ENCODE peak calls at places on chromosomes 13 and 19, in four cellular contexts. M is A549, B is GM12878, P is HepG2. Z is an unnamed sample.

GRCh38 chr13:98405690-98406344 is 171.1 kb downstream of the STK24 start:
- DNase-seq in M (no peak), B (no peak), P (peak; percentile 5), Z (no peak)

GRCh38 chr19:40223135-40223822 is 3.2 kb downstream of the CCNP start:
- DNase-seq in B (no peak), P (no peak), M (no peak), Z (no peak)

GRCh38 chr19:11766597-11767591 is at the start of gene ZNF441:
- DNase-seq in B (peak; percentile 83), P (peak; percentile 94), M (peak; percentile 1), Z (peak; percentile 96)

GRCh38 chr13:98269386-98269785 is 92.3 kb upstream of the RNF113B start:
- DNase-seq in B (no peak), P (peak; percentile 87), M (no peak), Z (no peak)

GRCh38 chr13:101325423-101325822 is 90.9 kb downstream of the NALCN start:
- DNase-seq in P (no peak), M (no peak), B (no peak), Z (no peak)

GRCh38 chr13:44211753-44212152 is 161.9 kb upstream of the SERP2 start:
- DNase-seq in M (no peak), B (no peak), P (no peak), Z (no peak)

GRCh38 chr13:75687145-75687763 is 51.1 kb downstream of the LMO7 start:
- DNase-seq in P (peak; percentile 46), M (peak; percentile 54), B (no peak), Z (peak; percentile 9)

GRCh38 chr13:70732611-70733010 is 624.4 kb upstream of the KLHL1 start:
- DNase-seq in P (no peak), M (no peak), B (no peak), Z (no peak)

GRCh38 chr19:49333426-49334288 is 1.5 kb upstream of the CD37 start:
- DNase-seq in B (peak; percentile 84), M (no peak), P (no peak), Z (no peak)

GRCh38 chr13:26469602-26470001 is 87.9 kb upstream of the WASF3 start:
- DNase-seq in B (no peak), M (no peak), P (no peak), Z (no peak)

GRCh38 chr13:95494082-95494681 is 58.3 kb upstream of the CLDN10 start:
- DNase-seq in M (peak; percentile 75), B (no peak), P (peak; percentile 55), Z (peak; percentile 57)

GRCh38 chr13:47908200-47908902 is 92.7 kb downstream of the SUCLA2 start:
- DNase-seq in P (peak; percentile 89), B (no peak), M (no peak), Z (no peak)

GRCh38 chr19:42115705-42116104 is 16.5 kb downstream of the POU2F2 start:
- DNase-seq in B (no peak), P (no peak), M (no peak), Z (no peak)

GRCh38 chr19:4877753-4878490 is 10.5 kb upstream of the PLIN3 start:
- DNase-seq in P (no peak), M (no peak), B (no peak), Z (no peak)

GRCh38 chr13:72891423-72891822 is 109.5 kb downstream of the PIBF1 start:
- DNase-seq in M (no peak), B (no peak), P (no peak), Z (no peak)

GRCh38 chr19:10052602-10053360 is 33.3 kb upstream of the SHFL start:
- DNase-seq in M (no peak), P (no peak), B (no peak), Z (no peak)

GRCh38 chr19:13051581-13052165 is 51.0 kb downstream of the LYL1 start:
- DNase-seq in M (peak; percentile 14), B (no peak), P (peak; percentile 54), Z (peak; percentile 92)

GRCh38 chr13:66296328-66296727 is 933.8 kb downstream of the PCDH9 start:
- DNase-seq in B (no peak), M (no peak), P (no peak), Z (no peak)

GRCh38 chr13:35953537-35954206 is 177.5 kb downstream of the DCLK1 start:
- DNase-seq in B (no peak), M (peak; percentile 48), P (peak; percentile 12), Z (peak; percentile 13)

GRCh38 chr13:33518442-33518841 is 232.9 kb upstream of the STARD13 start:
- DNase-seq in B (no peak), M (no peak), P (no peak), Z (no peak)

GRCh38 chr13:50126378-50127016 is 111.3 kb downstream of the KCNRG start:
- DNase-seq in M (peak; percentile 62), B (no peak), P (peak; percentile 27), Z (no peak)

GRCh38 chr19:34314437-34315313 is 50.3 kb upstream of the GPI start:
- DNase-seq in P (no peak), B (peak; percentile 32), M (no peak), Z (no peak)

GRCh38 chr13:26628706-26629105 is 71.2 kb downstream of the WASF3 start:
- DNase-seq in P (peak; percentile 28), B (no peak), M (peak; percentile 14), Z (peak; percentile 9)

GRCh38 chr19:15243236-15243957 is 11.1 kb upstream of the EPHX3 start:
- DNase-seq in M (no peak), B (no peak), P (no peak), Z (no peak)

GRCh38 chr13:49563513-49563912 is 21.8 kb downstream of the RCBTB1 start:
- DNase-seq in B (no peak), M (no peak), P (no peak), Z (no peak)

GRCh38 chr19:9406798-9407352 is 28.5 kb downstream of the ZNF266 start:
- DNase-seq in P (no peak), M (peak; percentile 76), B (no peak), Z (peak; percentile 78)

GRCh38 chr19:15331419-15332310 is 674 bp downstream of the BRD4 start:
- DNase-seq in M (peak; percentile 60), P (no peak), B (no peak), Z (peak; percentile 74)

GRCh38 chr13:94014461-94014860 is 465.0 kb downstream of the DCT start:
- DNase-seq in M (no peak), B (no peak), P (no peak), Z (no peak)

GRCh38 chr13:94020833-94021232 is 458.6 kb downstream of the DCT start:
- DNase-seq in B (no peak), M (no peak), P (no peak), Z (no peak)

GRCh38 chr13:94020426-94020825 is 459.1 kb downstream of the DCT start:
- DNase-seq in P (no peak), B (no peak), M (no peak), Z (no peak)
- TF ChIP-seq SMC3 in P (no peak), B (no peak), M (no peak), Z (no peak)

GRCh38 chr19:44757057-44757734 is 8.7 kb downstream of the BCL3 start:
- DNase-seq in M (no peak), B (no peak), P (no peak), Z (peak; percentile 55)

GRCh38 chr19:44757735-44758505 is 9.4 kb downstream of the BCL3 start:
- DNase-seq in M (no peak), P (no peak), B (no peak), Z (no peak)

GRCh38 chr19:44758596-44758995 is 10.1 kb downstream of the BCL3 start:
- DNase-seq in M (peak; percentile 76), P (no peak), B (no peak), Z (peak; percentile 27)

GRCh38 chr19:44762033-44762432 is 13.5 kb downstream of the BCL3 start:
- DNase-seq in B (no peak), P (no peak), M (peak; percentile 52), Z (no peak)

DNA sequence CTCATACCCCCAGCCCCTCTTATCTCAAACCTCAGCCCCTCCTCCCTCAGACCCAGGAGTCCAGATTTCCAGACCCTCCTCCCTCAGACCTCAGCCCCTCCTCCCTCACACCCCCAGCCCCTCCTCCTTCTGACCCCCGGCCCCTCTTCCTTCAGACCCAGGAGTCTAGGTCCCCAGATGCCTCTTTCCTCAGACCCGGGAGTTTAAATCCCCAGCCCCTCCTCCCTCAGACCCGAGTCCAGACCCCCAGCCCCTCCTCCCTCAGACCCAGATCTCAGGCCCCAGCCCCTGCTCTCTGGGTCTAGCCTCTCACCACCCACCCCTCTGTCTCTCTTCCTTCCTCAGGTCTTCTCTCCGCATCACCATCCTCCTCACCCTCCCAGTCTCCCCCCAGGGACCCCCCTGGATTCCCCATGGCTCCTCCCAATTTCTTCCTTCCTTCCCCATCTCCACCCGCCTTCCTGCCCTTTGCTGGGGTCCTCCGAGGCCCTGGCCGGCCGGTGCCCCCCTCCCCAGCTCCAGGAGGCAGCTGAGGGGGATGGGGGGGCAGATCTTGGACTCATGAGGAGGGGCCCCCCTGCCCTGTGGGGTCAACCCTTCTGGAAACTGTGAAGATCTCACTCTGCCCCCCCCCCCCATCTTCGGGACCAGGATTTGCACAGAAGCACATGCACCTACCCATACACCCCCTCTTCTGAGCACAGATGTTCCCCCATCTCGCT is 10.7 kb downstream of the BCL3 start:
- DNase-seq in M (no peak), P (no peak), B (no peak), Z (no peak)
- TF ChIP-seq POLR2AphosphoS2 in M (no peak), P (no peak), B (no peak), Z (no peak)

GRCh38 chr19:47729799-47730520 is 15.4 kb upstream of the NOP53 start:
- DNase-seq in P (peak; percentile 57), B (no peak), M (peak; percentile 93), Z (peak; percentile 97)
- TF ChIP-seq SMC3 in P (no peak), B (no peak), M (no peak), Z (no peak)

GRCh38 chr13:112724788-112725345 is 35.0 kb downstream of the ATP11A start:
- DNase-seq in P (no peak), M (no peak), B (no peak), Z (no peak)
- TF ChIP-seq POLR2AphosphoS2 in P (no peak), M (no peak), B (no peak), Z (no peak)

GRCh38 chr13:29679357-29680050 is 84.0 kb upstream of the SLC7A1 start:
- DNase-seq in P (no peak), M (no peak), B (no peak), Z (no peak)
- TF ChIP-seq SMC3 in P (no peak), M (no peak), B (no peak), Z (no peak)

GRCh38 chr19:870963-871401 is 11.5 kb downstream of the CFD start:
- DNase-seq in P (no peak), M (peak; percentile 60), B (no peak), Z (no peak)
- TF ChIP-seq POLR2AphosphoS2 in P (no peak), M (no peak), B (no peak), Z (no peak)

Z was measured in K562.